ENCODE peak calls at places on chromosomes 7 and 10, in ten cellular contexts. F, J, B, V, Z, K, X, S, L and Y are unnamed samples.
A peak's percentile ranks its signal among the peaks of the same experiment; 100 is the strongest.

GRCh38 chr7:20507157-20507556 is 108.3 kb upstream of the ABCB5 start:
- DNase-seq in F (no peak), J (no peak), B (peak; percentile 62), V (no peak), Z (no peak), K (no peak), X (no peak), S (no peak), L (no peak), Y (no peak)

GRCh38 chr10:104049497-104050250 is 36.0 kb downstream of the COL17A1 start:
- DNase-seq in F (peak; percentile 67), J (no peak), B (peak; percentile 76), V (no peak), Z (no peak), K (peak; percentile 79), X (no peak), S (no peak), L (no peak), Y (no peak)

GRCh38 chr10:131445623-131446022 is 134.1 kb upstream of the TCERG1L start:
- DNase-seq in F (no peak), J (no peak), B (no peak), V (no peak), Z (no peak), K (no peak), X (no peak), S (no peak), L (no peak), Y (no peak)

GRCh38 chr7:119545118-119545517 is 727.9 kb upstream of the KCND2 start:
- DNase-seq in F (peak; percentile 84), J (no peak), B (peak; percentile 81), V (no peak), Z (no peak), K (peak; percentile 7), X (no peak), S (no peak), L (no peak), Y (no peak)

GRCh38 chr7:133486-133885 is 58.9 kb upstream of the FAM20C start:
- DNase-seq in F (no peak), J (no peak), B (no peak), V (no peak), Z (no peak), K (no peak), X (no peak), S (no peak), L (no peak), Y (no peak)

GRCh38 chr10:12945709-12946359 is 55.7 kb downstream of the CCDC3 start:
- DNase-seq in F (no peak), J (peak; percentile 48), B (no peak), V (no peak), Z (no peak), K (no peak), X (no peak), S (peak; percentile 20), L (no peak), Y (peak; percentile 6)

GRCh38 chr7:121099572-121099971 is 111.1 kb downstream of the CPED1 start:
- DNase-seq in F (no peak), J (peak; percentile 5), B (no peak), V (no peak), Z (no peak), K (no peak), X (no peak), S (no peak), L (no peak), Y (no peak)

GRCh38 chr10:84783386-84783785 is 455.0 kb downstream of the CCSER2 start:
- DNase-seq in F (peak; percentile 65), J (peak; percentile 39), B (peak; percentile 14), V (peak; percentile 19), Z (no peak), K (peak; percentile 30), X (no peak), S (peak; percentile 51), L (no peak), Y (no peak)

GRCh38 chr7:148633761-148634160 is 43.2 kb downstream of the C7orf33 start:
- DNase-seq in F (no peak), J (no peak), B (no peak), V (no peak), Z (no peak), K (no peak), X (no peak), S (no peak), L (no peak), Y (no peak)

GRCh38 chr7:150373049-150373801 is 4.6 kb downstream of the REPIN1 start:
- DNase-seq in F (peak; percentile 74), J (no peak), B (no peak), V (peak; percentile 72), Z (no peak), K (no peak), X (no peak), S (peak; percentile 63), L (peak; percentile 52), Y (no peak)

GRCh38 chr7:150370612-150371071 is 2.0 kb downstream of the REPIN1 start:
- DNase-seq in F (peak; percentile 29), J (no peak), B (no peak), V (no peak), Z (no peak), K (peak; percentile 66), X (no peak), S (no peak), L (no peak), Y (no peak)

GRCh38 chr7:150371131-150371995 is 2.7 kb downstream of the REPIN1 start:
- DNase-seq in F (no peak), J (no peak), B (no peak), V (no peak), Z (no peak), K (no peak), X (no peak), S (no peak), L (no peak), Y (no peak)

GRCh38 chr7:150372271-150373048 is 3.8 kb downstream of the REPIN1 start:
- DNase-seq in F (no peak), J (no peak), B (no peak), V (no peak), Z (no peak), K (no peak), X (no peak), S (no peak), L (no peak), Y (no peak)

DNA sequence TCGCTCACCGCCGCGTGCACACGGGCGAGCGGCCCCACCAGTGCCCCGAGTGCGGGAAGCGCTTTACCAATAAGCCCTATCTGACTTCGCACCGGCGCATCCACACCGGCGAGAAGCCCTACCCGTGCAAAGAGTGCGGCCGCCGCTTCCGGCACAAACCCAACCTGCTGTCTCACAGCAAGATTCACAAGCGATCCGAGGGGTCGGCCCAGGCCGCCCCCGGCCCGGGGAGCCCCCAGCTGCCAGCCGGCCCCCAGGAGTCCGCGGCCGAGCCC is 3.3 kb downstream of the REPIN1 start:
- DNase-seq in F (no peak), J (no peak), B (no peak), V (no peak), Z (no peak), K (no peak), X (no peak), S (no peak), L (no peak), Y (no peak)
- H3K4me3 ChIP-seq in F (no peak overlapping the region), J (no peak overlapping the region), B (no peak overlapping the region), V (no peak overlapping the region), Z (no peak overlapping the region), K (no peak overlapping the region), X (no peak overlapping the region), S (no peak overlapping the region), L (peak overlapping the region; percentile 5), Y (no peak overlapping the region)

DNA sequence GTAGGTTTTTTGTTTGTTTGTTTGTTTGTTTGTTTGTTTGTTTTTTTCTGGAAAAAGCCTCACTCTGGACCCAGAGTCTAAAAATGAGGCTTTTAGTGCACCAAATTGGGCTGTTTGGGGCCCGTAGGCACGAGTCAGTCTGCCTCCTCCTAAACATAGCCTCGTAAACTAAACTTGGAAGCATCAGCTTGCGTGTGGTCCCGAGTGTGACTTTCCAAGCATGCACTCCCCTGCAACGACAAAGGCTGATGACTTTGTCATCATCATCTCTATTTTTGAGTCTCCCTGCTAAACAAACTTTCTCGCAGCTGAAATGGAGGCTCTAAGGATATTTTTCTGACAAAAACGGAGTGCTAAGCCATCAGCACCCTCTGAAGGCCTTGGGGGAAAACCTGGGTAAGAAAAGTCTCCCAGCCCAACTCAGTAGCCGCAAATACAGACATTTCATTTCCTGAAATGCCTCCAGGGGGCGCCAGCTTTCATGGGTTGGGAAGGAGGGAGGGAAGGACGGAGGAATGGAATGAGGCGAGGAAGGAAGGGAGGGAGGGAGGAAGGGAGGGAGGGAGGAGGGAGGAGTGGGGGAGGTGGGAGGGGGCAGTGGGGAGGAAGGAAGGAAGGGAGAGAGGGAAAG is 245.9 kb downstream of the KCNMA1 start:
- DNase-seq in F (peak; percentile 83), J (peak; percentile 65), B (peak; percentile 63), V (peak; percentile 69), Z (peak; percentile 87), K (peak; percentile 89), X (peak; percentile 79), S (peak; percentile 48), L (peak; percentile 78), Y (no peak)
- H3K4me3 ChIP-seq in F (no peak overlapping the region), J (no peak overlapping the region), B (no peak overlapping the region), V (no peak overlapping the region), Z (no peak overlapping the region), K (no peak overlapping the region), X (no peak overlapping the region), S (no peak overlapping the region), L (no peak overlapping the region), Y (no peak overlapping the region)

DNA sequence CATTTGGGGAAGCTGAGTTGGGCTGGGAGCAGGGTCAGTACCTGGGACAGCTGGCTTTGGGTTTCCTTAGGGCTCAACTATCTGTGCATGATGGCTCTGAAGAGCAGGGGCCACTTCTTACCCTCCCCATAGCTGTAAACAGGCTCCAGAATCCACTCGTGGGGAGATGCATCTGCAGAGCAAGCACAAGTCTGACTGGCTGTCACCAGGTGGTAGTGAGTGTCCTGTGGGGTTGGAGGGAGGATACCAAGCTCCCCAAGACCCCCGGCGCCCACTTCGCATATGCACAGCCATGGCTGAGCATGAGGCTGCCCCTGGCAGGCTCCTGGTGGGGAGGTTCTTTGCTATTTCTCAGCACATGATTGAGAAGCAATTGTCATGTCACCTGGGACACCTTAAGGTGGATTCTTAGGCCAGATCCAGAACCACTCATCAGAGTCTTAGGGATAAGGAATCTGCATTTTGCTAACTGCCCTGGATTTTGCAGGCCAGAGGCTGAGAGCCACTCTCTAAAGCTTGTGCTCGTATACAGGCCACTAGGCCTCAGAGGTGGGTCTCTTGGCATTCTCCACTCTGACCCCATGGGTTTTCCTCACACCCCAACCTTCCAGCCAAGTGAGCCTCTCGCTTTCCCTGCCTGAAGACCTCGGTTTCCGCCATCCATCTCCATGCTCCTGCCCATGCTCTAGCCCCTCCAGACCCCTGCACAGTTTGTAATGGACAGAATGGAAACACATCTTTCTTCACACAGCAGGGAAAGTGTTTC is 53.7 kb downstream of the ADCY1 start:
- DNase-seq in F (no peak), J (no peak), B (no peak), V (no peak), Z (no peak), K (no peak), X (no peak), S (no peak), L (no peak), Y (no peak)
- H3K4me3 ChIP-seq in F (no peak overlapping the region), J (no peak overlapping the region), B (no peak overlapping the region), V (no peak overlapping the region), Z (no peak overlapping the region), K (no peak overlapping the region), X (no peak overlapping the region), S (no peak overlapping the region), L (no peak overlapping the region), Y (no peak overlapping the region)

GRCh38 chr10:127737563-127738511 is 852 bp downstream of the FOXI2 start:
- DNase-seq in F (no peak), J (no peak), B (no peak), V (no peak), Z (no peak), K (no peak), X (no peak), S (no peak), L (no peak), Y (no peak)
- H3K4me3 ChIP-seq in F (no peak overlapping the region), J (no peak overlapping the region), B (no peak overlapping the region), V (no peak overlapping the region), Z (no peak overlapping the region), K (no peak overlapping the region), X (no peak overlapping the region), S (no peak overlapping the region), L (peak overlapping the region; percentile 29), Y (no peak overlapping the region)